ENCODE peak calls at places on chromosomes 5 and 9, in five cellular contexts. D is H9, A is H1, P is mesenchymal stem cell, Q is trophoblast cell. R is an unnamed sample.

GRCh38 chr9:34796924-34797323 is 87.0 kb upstream of the CCL21 start:
- DNase-seq in A (no peak), P (no peak), D (peak; percentile 51), Q (no peak), R (no peak)

GRCh38 chr5:78741014-78741413 is 92.4 kb upstream of the LHFPL2 start:
- DNase-seq in P (no peak), Q (no peak), A (no peak), D (no peak), R (no peak)

GRCh38 chr5:131973089-131973712 is 27.7 kb upstream of the MEIKIN start:
- DNase-seq in P (no peak), Q (no peak), D (no peak), A (no peak), R (no peak)

GRCh38 chr5:175617447-175617846 is 40.4 kb upstream of the HRH2 start:
- DNase-seq in P (no peak), Q (no peak), A (no peak), D (peak; percentile 71), R (no peak)

GRCh38 chr9:82295177-82295576 is 306.6 kb downstream of the SPATA31D1 start:
- DNase-seq in Q (no peak), D (no peak), P (no peak), A (no peak), R (no peak)

GRCh38 chr9:35689601-35690446 is at the start of gene TPM2:
- DNase-seq in P (peak; percentile 86), A (peak; percentile 66), Q (peak; percentile 40), D (peak; percentile 87), R (peak; percentile 58)

GRCh38 chr5:38463634-38464521 is 92.6 kb downstream of the LIFR start:
- DNase-seq in Q (peak; percentile 18), D (no peak), P (peak; percentile 95), A (no peak), R (no peak)

GRCh38 chr5:52579391-52579790 is 208.3 kb upstream of the ITGA1 start:
- DNase-seq in P (no peak), A (no peak), Q (no peak), D (no peak), R (no peak)

GRCh38 chr5:5421149-5421960 is 1.1 kb upstream of the ICE1 start:
- DNase-seq in Q (no peak), P (no peak), D (no peak), A (no peak), R (peak; percentile 12)

GRCh38 chr5:116291271-116291670 is 206.4 kb downstream of the COMMD10 start:
- DNase-seq in D (no peak), P (no peak), A (no peak), Q (no peak), R (no peak)

GRCh38 chr5:137034764-137035479 is 464.2 kb downstream of the SPOCK1 start:
- DNase-seq in P (no peak), Q (no peak), A (no peak), D (no peak), R (no peak)

GRCh38 chr5:38726279-38726678 is 119.5 kb upstream of the OSMR start:
- DNase-seq in Q (no peak), A (no peak), P (no peak), D (no peak), R (no peak)

GRCh38 chr9:100011062-100011681 is 87.6 kb downstream of the ERP44 start:
- DNase-seq in P (peak; percentile 28), Q (peak; percentile 16), A (no peak), D (no peak), R (peak; percentile 51)

GRCh38 chr5:139809331-139809810 is 13.8 kb downstream of the PSD2 start:
- DNase-seq in P (no peak), Q (no peak), A (no peak), D (no peak), R (no peak)

GRCh38 chr9:114141553-114142548 is 13.5 kb upstream of the COL27A1 start:
- DNase-seq in P (peak; percentile 41), Q (no peak), D (no peak), A (no peak), R (no peak)

GRCh38 chr5:131671994-131672655 is 37.1 kb upstream of the RAPGEF6 start:
- DNase-seq in A (no peak), Q (no peak), D (no peak), P (peak; percentile 90), R (peak; percentile 2)

GRCh38 chr5:14812166-14812565 is 59.4 kb downstream of the ANKH start:
- DNase-seq in P (no peak), A (no peak), Q (no peak), D (no peak), R (no peak)

GRCh38 chr5:107542831-107543231 is 127.9 kb downstream of the EFNA5 start:
- DNase-seq in Q (peak; percentile 67), A (no peak), D (no peak), P (peak; percentile 72), R (no peak)

GRCh38 chr5:99702565-99702964 is 773.8 kb upstream of the CHD1 start:
- DNase-seq in Q (peak; percentile 24), A (no peak), D (no peak), P (no peak), R (no peak)

GRCh38 chr5:65883461-65883860 is 42.9 kb upstream of the ERBIN start:
- DNase-seq in Q (no peak), P (no peak), D (no peak), A (no peak), R (no peak)

GRCh38 chr5:42995152-42995751 is 44.9 kb downstream of the ANXA2R start:
- DNase-seq in D (no peak), Q (no peak), A (no peak), P (no peak), R (no peak)

GRCh38 chr9:5817776-5818336 is 15.1 kb downstream of the ERMP1 start:
- DNase-seq in P (peak; percentile 59), A (no peak), D (no peak), Q (peak; percentile 53), R (no peak)

GRCh38 chr5:170221319-170221718 is 11.5 kb upstream of the C5orf58 start:
- DNase-seq in Q (no peak), D (no peak), A (no peak), P (peak; percentile 91), R (peak; percentile 82)

GRCh38 chr9:88949961-88950340 is 41.3 kb upstream of the S1PR3 start:
- DNase-seq in A (no peak), Q (no peak), D (no peak), P (peak; percentile 33), R (no peak)

GRCh38 chr9:137436761-137437600 is 4.2 kb downstream of the ENTPD8 start:
- DNase-seq in D (no peak), A (no peak), P (no peak), Q (no peak), R (no peak)

GRCh38 chr9:6055213-6055612 is 39.8 kb upstream of the RANBP6 start:
- DNase-seq in A (no peak), Q (peak; percentile 88), P (peak; percentile 89), D (peak; percentile 38), R (peak; percentile 64)

GRCh38 chr9:131475111-131475955 is 27.4 kb upstream of the POMT1 start:
- DNase-seq in Q (no peak), D (no peak), P (no peak), A (no peak), R (no peak)

GRCh38 chr5:112308608-112309007 is 110.5 kb downstream of the EPB41L4A start:
- DNase-seq in Q (no peak), P (no peak), A (no peak), D (no peak), R (no peak)

GRCh38 chr9:114314881-114315722 is 7.8 kb upstream of the ORM1 start:
- DNase-seq in A (no peak), Q (peak; percentile 48), D (no peak), P (no peak), R (no peak)

GRCh38 chr5:10111575-10111974 is 138.1 kb downstream of the ATPSCKMT start:
- DNase-seq in Q (peak; percentile 48), A (no peak), D (peak; percentile 77), P (peak; percentile 54), R (peak; percentile 33)

GRCh38 chr5:149747141-149747832 is 17.2 kb downstream of the PPARGC1B start:
- DNase-seq in P (no peak), D (no peak), A (no peak), Q (peak; percentile 57), R (no peak)
- H3K9ac ChIP-seq in P (no peak overlapping the region), D (no peak overlapping the region), A (no peak overlapping the region), Q (no peak overlapping the region), R (no peak overlapping the region)

GRCh38 chr5:96075579-96076289 is 114.1 kb upstream of the ELL2 start:
- DNase-seq in D (no peak), A (no peak), Q (no peak), P (no peak), R (no peak)

GRCh38 chr5:96072138-96072790 is 110.6 kb upstream of the ELL2 start:
- DNase-seq in Q (no peak), A (no peak), D (no peak), P (no peak), R (no peak)

GRCh38 chr5:96070625-96071246 is 109.1 kb upstream of the ELL2 start:
- DNase-seq in Q (peak; percentile 49), A (no peak), P (no peak), D (no peak), R (no peak)

GRCh38 chr5:96072791-96073165 is 111.1 kb upstream of the ELL2 start:
- DNase-seq in P (peak; percentile 56), Q (no peak), A (no peak), D (no peak), R (no peak)

GRCh38 chr5:96074460-96075254 is 113.0 kb upstream of the ELL2 start:
- DNase-seq in P (no peak), A (no peak), D (no peak), Q (no peak), R (no peak)
- H2BK12ac ChIP-seq in P (no peak overlapping the region), A (no peak overlapping the region), D (no peak overlapping the region), Q (no peak overlapping the region), R (no peak overlapping the region)

DNA sequence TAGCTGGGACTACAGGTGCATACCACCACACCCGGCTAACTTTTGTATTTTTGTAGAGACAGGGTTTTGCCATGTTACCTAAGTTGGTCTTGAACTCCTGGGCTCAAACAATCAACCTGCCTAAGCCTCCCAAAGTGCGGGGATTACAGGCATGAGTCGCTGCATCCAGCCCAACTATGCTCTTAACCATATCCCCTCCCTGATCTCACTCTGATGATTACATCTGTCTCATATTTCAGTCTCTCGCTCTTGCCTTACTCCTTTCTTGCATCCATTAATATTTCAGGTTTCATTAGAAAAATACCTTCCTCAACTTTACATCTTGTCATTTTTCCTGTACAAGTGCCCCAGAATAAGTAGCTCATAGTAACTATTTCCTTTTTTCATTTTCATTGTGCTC is 61.0 kb upstream of the BASP1 start:
- DNase-seq in D (no peak), P (no peak), Q (no peak), A (no peak), R (no peak)
- H3K18ac ChIP-seq in D (no peak overlapping the region), P (no peak overlapping the region), Q (no peak overlapping the region), A (no peak overlapping the region), R (no peak overlapping the region)

GRCh38 chr9:21607576-21607975 is 125.5 kb upstream of the IFNE start:
- DNase-seq in A (no peak), Q (no peak), D (no peak), P (no peak), R (no peak)

GRCh38 chr9:21608200-21608599 is 126.1 kb upstream of the IFNE start:
- DNase-seq in A (no peak), D (no peak), P (no peak), Q (no peak), R (no peak)

GRCh38 chr9:21609506-21609905 is 127.4 kb upstream of the IFNE start:
- DNase-seq in A (no peak), Q (no peak), P (no peak), D (no peak), R (no peak)

DNA sequence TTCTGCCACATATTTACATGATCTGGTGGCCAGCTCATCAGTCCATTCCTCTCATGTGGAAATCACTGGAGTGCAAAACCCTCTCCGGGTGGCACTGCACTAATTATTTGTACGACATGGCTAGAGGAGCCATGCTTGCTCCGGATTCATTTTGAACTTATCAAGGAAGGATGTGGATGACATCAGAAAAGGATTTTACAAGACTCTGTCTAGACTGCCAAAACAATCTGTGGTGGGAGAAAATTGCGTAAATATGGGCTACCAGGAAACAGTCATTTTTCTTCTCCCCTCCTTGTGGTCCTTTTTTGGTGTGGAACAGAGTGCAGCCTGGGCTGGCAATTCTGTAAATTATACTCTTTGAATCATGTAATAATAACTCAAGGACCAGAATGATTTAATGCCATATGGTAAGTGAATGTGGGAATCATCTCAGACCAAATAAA is 123.4 kb upstream of the IFNE start:
- DNase-seq in D (no peak), Q (no peak), A (no peak), P (peak; percentile 72), R (no peak)
- H3K9ac ChIP-seq in D (no peak overlapping the region), Q (no peak overlapping the region), A (no peak overlapping the region), P (peak overlapping the region; percentile 64), R (no peak overlapping the region)